ENCODE peak calls at places on chromosomes 11 and 22, in eight cellular contexts. T is stomach; V is iPS DF 6.9; H is neuronal stem cell; F is psoas muscle; Y is CD8-positive, alpha-beta memory T cell; K is ovary; L is IMR-90. M is an unnamed sample. For H3K27me3, the result is how much of the 10 kb centered on the place peaks cover.

GRCh38 chr22:23402275-23403151 is 177.6 kb downstream of the IGLL1 start:
- DNase-seq in T (peak), V (no peak), H (peak), F (peak), Y (peak), K (peak), L (peak), M (peak)

GRCh38 chr11:116536416-116536815 is 236.4 kb downstream of the BUD13 start:
- DNase-seq in T (peak), V (no peak), H (no peak), F (no peak), Y (no peak), K (no peak), L (no peak), M (no peak)

GRCh38 chr11:90639687-90640086 is 416.8 kb upstream of the CHORDC1 start:
- DNase-seq in T (no peak), V (no peak), H (no peak), F (no peak), Y (no peak), K (no peak), L (no peak), M (no peak)

GRCh38 chr11:87254582-87254981 is 216.8 kb downstream of the TMEM135 start:
- DNase-seq in T (no peak), V (no peak), H (no peak), F (no peak), Y (no peak), K (no peak), L (no peak), M (no peak)

GRCh38 chr11:41051919-41052630 is 407.4 kb downstream of the LRRC4C start:
- DNase-seq in T (no peak), V (no peak), H (no peak), F (no peak), Y (no peak), K (no peak), L (no peak), M (no peak)

GRCh38 chr11:118488480-118489109 is 38.7 kb upstream of the TTC36 start:
- DNase-seq in T (peak), V (peak), H (peak), F (peak), Y (peak), K (peak), L (peak), M (peak)

GRCh38 chr22:27348634-27349033 is 452.9 kb downstream of the MN1 start:
- DNase-seq in T (no peak), V (no peak), H (no peak), F (no peak), Y (no peak), K (no peak), L (peak), M (no peak)

GRCh38 chr11:67282155-67282875 is 6.8 kb upstream of the ANKRD13D start:
- DNase-seq in T (no peak), V (no peak), H (no peak), F (peak), Y (no peak), K (no peak), L (no peak), M (peak)

GRCh38 chr11:64123102-64123434 is 42.8 kb downstream of the MACROD1 start:
- DNase-seq in T (peak), V (no peak), H (no peak), F (peak), Y (no peak), K (peak), L (no peak), M (no peak)

GRCh38 chr11:125343732-125344131 is 152.3 kb downstream of the FEZ1 start:
- DNase-seq in T (no peak), V (no peak), H (no peak), F (no peak), Y (no peak), K (peak), L (peak), M (no peak)

GRCh38 chr11:122293298-122294023 is 177.4 kb upstream of the BLID start:
- DNase-seq in T (no peak), V (no peak), H (no peak), F (no peak), Y (no peak), K (no peak), L (peak), M (no peak)

GRCh38 chr22:36610567-36610966 is 81.6 kb upstream of the EIF3D start:
- DNase-seq in T (no peak), V (no peak), H (no peak), F (no peak), Y (no peak), K (no peak), L (no peak), M (no peak)

GRCh38 chr11:70493089-70493474 is 94.8 kb downstream of the CTTN start:
- DNase-seq in T (no peak), V (no peak), H (no peak), F (no peak), Y (no peak), K (no peak), L (no peak), M (no peak)

GRCh38 chr11:19683141-19683805 is 29.4 kb upstream of the NAV2 start:
- DNase-seq in T (no peak), V (no peak), H (no peak), F (peak), Y (no peak), K (no peak), L (no peak), M (no peak)

GRCh38 chr11:109435121-109435742 is 13.2 kb downstream of the C11orf87 start:
- DNase-seq in T (no peak), V (no peak), H (no peak), F (no peak), Y (no peak), K (no peak), L (peak), M (no peak)

GRCh38 chr11:84899740-84900139 is 727.4 kb downstream of the DLG2 start:
- DNase-seq in T (no peak), V (no peak), H (no peak), F (no peak), Y (no peak), K (no peak), L (peak), M (no peak)

GRCh38 chr22:45628508-45628907 is 43.1 kb upstream of the ATXN10 start:
- DNase-seq in T (no peak), V (no peak), H (no peak), F (no peak), Y (no peak), K (no peak), L (no peak), M (no peak)

GRCh38 chr22:50503475-50504145 is 3.9 kb downstream of the LMF2 start:
- DNase-seq in T (no peak), V (no peak), H (no peak), F (no peak), Y (no peak), K (peak), L (no peak), M (no peak)

GRCh38 chr11:44930588-44931302 is 19.9 kb downstream of the TP53I11 start:
- DNase-seq in T (no peak), V (no peak), H (no peak), F (no peak), Y (no peak), K (no peak), L (no peak), M (no peak)

GRCh38 chr22:25845985-25846745 is 104.2 kb downstream of the MYO18B start:
- DNase-seq in T (no peak), V (no peak), H (no peak), F (no peak), Y (no peak), K (no peak), L (no peak), M (peak)

GRCh38 chr11:77346906-77347603 is 45.6 kb upstream of the GDPD4 start:
- DNase-seq in T (no peak), V (no peak), H (no peak), F (no peak), Y (no peak), K (no peak), L (peak), M (no peak)

GRCh38 chr22:31490496-31490925 is 869 bp upstream of the EIF4ENIF1 start:
- DNase-seq in T (peak), V (peak), H (peak), F (peak), Y (peak), K (no peak), L (peak), M (peak)

GRCh38 chr11:7019500-7020182 is 505 bp downstream of the ZNF214 start:
- DNase-seq in T (no peak), V (no peak), H (no peak), F (peak), Y (no peak), K (peak), L (peak), M (no peak)

GRCh38 chr11:43832536-43832935 is 48.1 kb upstream of the ALKBH3 start:
- DNase-seq in T (no peak), V (no peak), H (no peak), F (no peak), Y (no peak), K (no peak), L (no peak), M (no peak)
- H3K4me3 ChIP-seq in T (no peak), V (no peak), H (no peak), F (no peak), Y (no peak), K (no peak), L (no peak), M (no peak)

GRCh38 chr11:76206077-76206326 is 300 bp downstream of the WNT11 start:
- DNase-seq in T (no peak), V (no peak), H (no peak), F (no peak), Y (no peak), K (no peak), L (no peak), M (no peak)
- H3K27me3 ChIP-seq in T (under half), V (half or more), H (under half), F (under half), Y (under half), K (under half), L (half or more), M (under half)

GRCh38 chr22:30212363-30212995 is 34.1 kb downstream of the LIF start:
- DNase-seq in T (peak), V (no peak), H (no peak), F (peak), Y (no peak), K (no peak), L (peak), M (no peak)

GRCh38 chr22:30208631-30209603 is 37.6 kb downstream of the LIF start:
- DNase-seq in T (peak), V (no peak), H (no peak), F (peak), Y (no peak), K (peak), L (peak), M (no peak)

GRCh38 chr22:30209642-30210041 is 36.9 kb downstream of the LIF start:
- DNase-seq in T (no peak), V (no peak), H (no peak), F (no peak), Y (no peak), K (no peak), L (no peak), M (no peak)

GRCh38 chr22:30211124-30211820 is 35.3 kb downstream of the LIF start:
- DNase-seq in T (no peak), V (no peak), H (no peak), F (no peak), Y (no peak), K (no peak), L (no peak), M (no peak)

GRCh38 chr22:30210235-30210831 is 36.2 kb downstream of the LIF start:
- DNase-seq in T (peak), V (no peak), H (no peak), F (no peak), Y (no peak), K (no peak), L (peak), M (no peak)
- H3K4me3 ChIP-seq in T (no peak), V (no peak), H (no peak), F (no peak), Y (no peak), K (no peak), L (no peak), M (no peak)

GRCh38 chr22:29213481-29213880 is 7.8 kb downstream of the EMID1 start:
- DNase-seq in T (no peak), V (no peak), H (no peak), F (no peak), Y (no peak), K (no peak), L (no peak), M (no peak)
- H3K27me3 ChIP-seq in T (under half), V (under half), H (under half), F (under half), Y (under half), K (under half), L (under half), M (under half)

GRCh38 chr11:309558-309855 is 1.9 kb downstream of the IFITM2 start:
- DNase-seq in T (no peak), V (no peak), H (no peak), F (no peak), Y (no peak), K (no peak), L (no peak), M (no peak)
- H3K4me3 ChIP-seq in T (peak), V (no peak), H (peak), F (peak), Y (peak), K (peak), L (peak), M (peak)

GRCh38 chr11:82701847-82702520 is 31.7 kb downstream of the FAM181B start:
- DNase-seq in T (no peak), V (no peak), H (peak), F (no peak), Y (no peak), K (no peak), L (peak), M (no peak)
- H3K27me3 ChIP-seq in T (under half), V (under half), H (under half), F (under half), Y (under half), K (under half), L (under half), M (under half)

DNA sequence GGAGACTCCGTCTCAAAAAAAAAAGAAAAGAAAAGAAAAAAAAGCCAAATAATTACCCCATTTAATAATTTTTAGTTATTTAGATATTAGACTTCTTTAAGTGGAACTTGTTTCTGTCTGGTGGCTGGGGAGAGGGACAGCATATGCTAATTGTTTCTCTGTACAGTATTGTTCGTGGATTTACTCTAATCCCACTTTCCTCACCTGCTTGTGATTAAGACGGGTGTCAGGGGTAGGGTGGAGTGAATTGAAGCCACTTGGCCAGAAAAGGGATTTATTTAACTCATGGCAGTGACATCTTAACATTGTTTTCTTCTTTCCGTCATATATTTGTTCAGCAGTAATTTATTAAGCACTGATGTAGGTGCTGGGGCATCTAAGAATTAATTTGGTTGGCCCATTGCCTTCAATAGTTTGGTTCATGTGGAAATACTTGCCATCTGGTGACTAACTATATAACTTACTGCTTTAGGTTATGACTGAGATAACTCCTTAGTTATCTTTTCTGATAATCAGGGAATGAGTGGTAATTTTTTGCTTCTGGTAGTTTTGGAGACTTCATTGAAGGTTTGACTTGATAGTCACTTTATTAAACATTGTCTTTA is 4.6 kb downstream of the TNRC6B start:
- DNase-seq in T (no peak), V (no peak), H (no peak), F (no peak), Y (no peak), K (no peak), L (no peak), M (no peak)
- H3K4me3 ChIP-seq in T (no peak), V (no peak), H (no peak), F (peak), Y (peak), K (no peak), L (no peak), M (no peak)

DNA sequence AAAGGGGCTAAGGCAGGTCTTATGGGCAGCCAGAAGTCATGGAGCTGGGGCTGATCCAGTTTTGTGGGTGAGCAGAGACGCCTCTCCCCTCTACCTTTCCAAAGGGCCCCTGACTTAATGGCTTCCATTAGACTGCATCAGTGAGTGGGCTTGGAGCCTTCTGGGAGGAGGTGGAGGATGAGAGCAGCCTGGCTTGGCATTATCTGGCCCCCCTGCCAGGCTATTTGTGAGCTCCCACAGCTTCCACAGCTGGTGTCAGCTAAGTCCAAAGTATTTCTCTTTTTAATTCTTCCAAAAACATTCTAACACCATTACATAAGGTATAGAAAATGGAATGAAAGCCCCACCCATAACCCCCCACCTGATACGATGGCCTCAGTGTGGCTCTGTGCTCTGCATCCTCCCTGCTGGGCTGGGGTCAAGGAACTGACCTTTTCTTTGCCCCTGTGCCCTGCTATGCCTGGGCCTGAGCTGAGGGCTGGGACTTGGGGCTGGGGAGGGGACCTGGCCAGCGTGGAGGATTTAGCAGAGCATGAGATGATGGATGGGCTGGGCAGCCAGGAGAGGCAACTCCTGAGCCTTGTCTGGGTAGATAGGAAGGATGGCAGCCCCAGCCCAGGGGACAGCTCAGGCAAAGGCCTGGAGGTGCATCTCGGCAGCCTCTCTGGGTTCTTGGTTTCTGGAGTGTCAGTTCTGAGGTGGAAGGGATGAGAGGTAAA is 4.0 kb downstream of the AIFM3 start:
- DNase-seq in T (no peak), V (no peak), H (peak), F (no peak), Y (no peak), K (no peak), L (no peak), M (no peak)
- H3K27me3 ChIP-seq in T (under half), V (under half), H (under half), F (under half), Y (under half), K (under half), L (under half), M (under half)

DNA sequence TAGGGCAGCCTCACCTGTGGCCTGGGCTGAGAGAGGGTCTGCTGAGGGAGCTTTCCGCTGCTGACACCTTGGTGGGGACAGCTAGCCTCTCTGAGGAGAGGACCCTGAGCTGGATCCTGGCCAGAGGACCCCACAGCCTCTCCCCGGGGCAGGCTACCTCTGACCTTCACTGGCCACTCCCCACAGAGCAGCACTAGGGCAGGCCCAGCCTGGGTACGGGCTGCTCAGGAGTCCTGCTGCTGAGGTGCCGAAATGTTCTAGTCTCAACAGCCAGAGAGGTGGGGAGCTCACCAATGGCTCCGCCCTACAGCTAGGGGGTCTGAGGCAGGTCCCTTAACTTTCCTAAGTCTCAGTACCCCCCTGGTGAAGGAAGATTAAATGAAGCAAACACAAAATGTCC is 47.5 kb downstream of the SGSM3 start:
- DNase-seq in T (no peak), V (no peak), H (no peak), F (no peak), Y (no peak), K (no peak), L (no peak), M (no peak)
- H3K4me3 ChIP-seq in T (no peak), V (no peak), H (no peak), F (no peak), Y (no peak), K (no peak), L (no peak), M (no peak)

M was measured in GM06990.